ENCODE peak calls at places on chromosomes 16 and 17, in nine cellular contexts. C is astrocyte; N is mucosa of descending colon; J is right atrium auricular region; V is breast epithelium; I is heart left ventricle; R is Jurkat, Clone E6-1; B is upper lobe of right lung; G is BE2C. O is an unnamed sample.

GRCh38 chr16:11726008-11726407 is 16.6 kb downstream of the TXNDC11 start:
- DNase-seq in C (no peak), N (peak), B (peak), I (no peak), V (no peak), G (no peak), R (no peak), J (no peak), O (no peak)

GRCh38 chr17:65918450-65918849 is 273.5 kb downstream of the CEP112 start:
- DNase-seq in I (no peak), V (no peak), G (no peak), N (no peak), B (no peak), C (no peak), R (no peak), J (no peak), O (no peak)

GRCh38 chr16:89197633-89198416 is 2.5 kb downstream of the SLC22A31 start:
- DNase-seq in V (no peak), G (no peak), J (no peak), C (no peak), B (no peak), R (no peak), N (no peak), I (no peak), O (no peak)

GRCh38 chr16:4094138-4094773 is 22.0 kb downstream of the ADCY9 start:
- DNase-seq in B (no peak), R (no peak), V (no peak), C (no peak), I (no peak), J (no peak), N (no peak), G (no peak), O (no peak)

GRCh38 chr16:14151256-14152030 is 80.3 kb downstream of the MRTFB start:
- DNase-seq in C (no peak), V (no peak), R (no peak), B (no peak), I (peak), J (no peak), G (no peak), N (no peak), O (no peak)

GRCh38 chr17:19987897-19988296 is 10.3 kb upstream of the AKAP10 start:
- DNase-seq in J (peak), I (no peak), G (no peak), B (no peak), C (no peak), N (no peak), V (no peak), R (no peak), O (no peak)

GRCh38 chr16:7765079-7765550 is 432.5 kb downstream of the RBFOX1 start:
- DNase-seq in V (no peak), C (no peak), I (no peak), R (no peak), G (no peak), N (no peak), J (no peak), B (no peak), O (no peak)

GRCh38 chr17:74037320-74037719 is 166.2 kb upstream of the RPL38 start:
- DNase-seq in G (peak), V (no peak), N (peak), J (no peak), B (no peak), R (no peak), C (no peak), I (no peak), O (peak)

GRCh38 chr16:12295395-12295794 is 318.9 kb downstream of the SNX29 start:
- DNase-seq in I (no peak), V (no peak), R (no peak), B (no peak), J (no peak), G (no peak), C (peak), N (no peak), O (no peak)

GRCh38 chr17:35749560-35750412 is 3.3 kb downstream of the GAS2L2 start:
- DNase-seq in N (no peak), J (no peak), C (no peak), I (no peak), R (no peak), B (no peak), G (no peak), V (no peak), O (no peak)

GRCh38 chr17:13106171-13106570 is 88.3 kb upstream of the ELAC2 start:
- DNase-seq in J (no peak), I (no peak), C (no peak), B (no peak), N (no peak), R (no peak), V (no peak), G (no peak), O (no peak)

GRCh38 chr16:1938316-1938715 is 4.7 kb downstream of the MSRB1 start:
- DNase-seq in V (no peak), C (no peak), B (no peak), J (no peak), N (no peak), G (no peak), I (no peak), R (no peak), O (no peak)

GRCh38 chr16:84851192-84852127 is 31.7 kb downstream of the CRISPLD2 start:
- DNase-seq in V (peak), C (peak), R (no peak), N (no peak), J (no peak), B (no peak), I (no peak), G (no peak), O (no peak)

GRCh38 chr17:3687949-3688614 is 7.9 kb downstream of the P2RX5 start:
- DNase-seq in C (no peak), J (no peak), I (no peak), N (no peak), R (no peak), G (no peak), V (no peak), B (no peak), O (no peak)

GRCh38 chr17:13919818-13920217 is 149.5 kb upstream of the COX10 start:
- DNase-seq in I (no peak), G (no peak), N (no peak), B (no peak), J (no peak), C (no peak), R (no peak), V (no peak), O (no peak)

GRCh38 chr16:50266337-50267091 is at the start of gene ADCY7:
- DNase-seq in J (peak), B (peak), N (peak), C (peak), R (peak), G (peak), I (peak), V (no peak), O (peak)

GRCh38 chr17:78258323-78259229 is 27.1 kb downstream of the TMEM235 start:
- DNase-seq in G (peak), B (peak), J (no peak), R (peak), I (peak), C (peak), N (peak), V (no peak), O (no peak)

GRCh38 chr17:74165811-74166365 is 37.6 kb upstream of the RPL38 start:
- DNase-seq in G (no peak), C (no peak), I (no peak), N (no peak), R (no peak), V (no peak), J (no peak), B (peak), O (no peak)

GRCh38 chr16:68658258-68658973 is 13.3 kb downstream of the CDH3 start:
- DNase-seq in N (peak), G (no peak), R (no peak), C (peak), J (no peak), I (no peak), V (peak), B (peak), O (peak)

GRCh38 chr17:29710891-29711418 is 88.2 kb upstream of the CORO6 start:
- DNase-seq in I (no peak), N (no peak), R (no peak), C (peak), J (no peak), V (no peak), G (peak), B (no peak), O (no peak)

GRCh38 chr16:4700997-4701743 is 7.8 kb downstream of the NUDT16L1 start:
- DNase-seq in V (no peak), R (no peak), I (peak), C (no peak), G (no peak), B (no peak), J (no peak), N (peak), O (no peak)

GRCh38 chr17:11278186-11278983 is 37.4 kb downstream of the SHISA6 start:
- DNase-seq in R (no peak), I (no peak), B (no peak), G (no peak), N (no peak), C (no peak), J (no peak), V (no peak), O (no peak)

GRCh38 chr16:85420501-85421337 is 192.4 kb upstream of the GSE1 start:
- DNase-seq in B (peak), V (no peak), I (peak), J (no peak), C (no peak), R (peak), G (peak), N (peak), O (no peak)

GRCh38 chr17:40510328-40510648 is 8.9 kb upstream of the TNS4 start:
- DNase-seq in G (no peak), N (no peak), B (peak), V (peak), R (no peak), C (peak), J (no peak), I (no peak), O (peak)

GRCh38 chr17:47692895-47693666 is 880 bp upstream of the TBKBP1 start:
- DNase-seq in B (no peak), G (no peak), N (no peak), C (no peak), J (no peak), I (no peak), V (no peak), R (no peak), O (no peak)

GRCh38 chr17:47694818-47695663 is 1.1 kb downstream of the TBKBP1 start:
- DNase-seq in J (peak), C (peak), G (no peak), V (peak), R (no peak), I (peak), N (peak), B (peak), O (no peak)

GRCh38 chr17:47695664-47696376 is 1.9 kb downstream of the TBKBP1 start:
- DNase-seq in V (no peak), R (no peak), I (no peak), B (peak), N (no peak), J (no peak), C (no peak), G (no peak), O (no peak)

GRCh38 chr17:47693667-47694017 is 319 bp upstream of the TBKBP1 start:
- DNase-seq in G (peak), B (no peak), N (no peak), R (no peak), V (no peak), C (no peak), I (no peak), J (no peak), O (no peak)

DNA sequence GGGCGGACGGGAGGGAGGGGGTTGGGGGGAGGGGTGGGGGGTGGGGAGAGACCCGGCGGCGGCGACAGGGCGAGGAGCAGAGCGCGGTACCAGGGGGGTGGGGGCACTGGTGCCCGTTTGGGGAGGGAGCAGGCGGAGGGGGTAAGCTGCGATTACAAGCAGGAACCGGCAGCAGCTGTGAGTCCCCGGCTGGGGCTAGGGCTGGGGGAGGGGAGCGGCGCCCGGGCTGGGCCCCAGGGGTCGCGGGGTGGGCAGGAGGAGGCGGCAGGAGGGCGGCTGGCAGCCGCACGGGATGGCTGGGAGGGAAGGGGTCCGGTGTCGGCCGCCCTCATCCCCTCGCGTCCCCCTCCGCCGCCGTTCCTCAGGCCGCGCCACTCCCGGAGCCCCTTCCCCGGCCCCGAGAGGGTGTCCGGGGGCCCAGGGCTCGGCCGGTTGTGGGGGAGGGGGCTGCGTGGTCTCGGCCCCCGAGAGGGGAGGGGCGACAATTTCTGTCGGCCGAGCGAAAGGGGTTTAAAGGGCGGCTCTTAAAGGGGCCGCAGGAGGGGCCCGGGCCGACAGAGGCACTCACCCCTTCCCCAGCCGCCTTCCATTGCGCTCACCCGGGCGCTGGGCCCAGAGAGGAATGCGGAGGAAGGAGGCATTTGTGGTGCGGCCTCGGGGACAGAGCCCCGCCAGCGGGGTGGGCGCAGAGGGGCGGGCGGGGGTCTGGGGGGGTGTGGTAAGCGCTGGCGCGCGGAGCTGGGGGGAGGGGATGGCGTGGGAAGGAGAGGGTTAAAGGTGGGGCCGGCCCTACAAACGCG is at the start of gene TBKBP1:
- DNase-seq in B (peak), V (no peak), N (peak), I (peak), R (no peak), G (peak), J (no peak), C (peak), O (no peak)
- H3K4me3 ChIP-seq in B (peak), V (peak), N (peak), I (peak), R (peak), G (peak), J (peak), C (peak), O (peak)

GRCh38 chr17:45368661-45369060 is 51.8 kb upstream of the MAP3K14 start:
- DNase-seq in G (no peak), V (no peak), J (no peak), B (no peak), I (no peak), C (peak), N (no peak), R (no peak), O (no peak)

GRCh38 chr17:45364531-45365390 is 47.9 kb upstream of the MAP3K14 start:
- DNase-seq in N (no peak), V (no peak), J (no peak), C (no peak), G (peak), I (no peak), B (peak), R (no peak), O (no peak)

GRCh38 chr17:45367216-45367615 is 50.4 kb upstream of the MAP3K14 start:
- DNase-seq in C (no peak), N (no peak), V (no peak), R (no peak), J (no peak), G (no peak), I (no peak), B (peak), O (no peak)

GRCh38 chr17:45366049-45366448 is 49.2 kb upstream of the MAP3K14 start:
- DNase-seq in B (peak), C (no peak), N (no peak), G (no peak), J (no peak), V (no peak), R (no peak), I (no peak), O (no peak)

GRCh38 chr17:45366691-45367090 is 49.9 kb upstream of the MAP3K14 start:
- DNase-seq in B (peak), N (no peak), I (no peak), C (no peak), R (no peak), G (no peak), V (no peak), J (no peak), O (no peak)
- H3K4me3 ChIP-seq in B (no peak), N (no peak), I (no peak), C (no peak), R (no peak), G (no peak), V (no peak), J (no peak), O (no peak)

GRCh38 chr16:87534751-87535150 is 41.9 kb upstream of the ZCCHC14 start:
- DNase-seq in B (no peak), G (no peak), V (no peak), R (no peak), I (no peak), J (no peak), N (no peak), C (no peak), O (no peak)

GRCh38 chr16:87533061-87533460 is 40.2 kb upstream of the ZCCHC14 start:
- DNase-seq in J (no peak), C (no peak), R (no peak), N (no peak), V (no peak), G (no peak), B (no peak), I (no peak), O (no peak)

GRCh38 chr16:87528690-87529579 is 36.1 kb upstream of the ZCCHC14 start:
- DNase-seq in J (no peak), N (no peak), B (no peak), G (no peak), C (no peak), R (no peak), I (no peak), V (no peak), O (no peak)

GRCh38 chr16:87534030-87534653 is 41.3 kb upstream of the ZCCHC14 start:
- DNase-seq in C (no peak), V (no peak), G (no peak), R (no peak), N (no peak), I (no peak), J (no peak), B (no peak), O (no peak)

GRCh38 chr16:87531418-87531817 is 38.6 kb upstream of the ZCCHC14 start:
- DNase-seq in B (no peak), G (no peak), N (no peak), V (no peak), R (no peak), C (no peak), I (no peak), J (no peak), O (no peak)
- H3K4me3 ChIP-seq in B (no peak), G (no peak), N (no peak), V (no peak), R (no peak), C (no peak), I (no peak), J (no peak), O (no peak)

GRCh38 chr17:10114931-10115535 is 83.4 kb downstream of the GAS7 start:
- DNase-seq in R (peak), B (peak), C (peak), J (peak), N (peak), V (peak), G (no peak), I (peak), O (no peak)
- H3K4me3 ChIP-seq in R (peak), B (no peak), C (peak), J (peak), N (no peak), V (peak), G (no peak), I (peak), O (no peak)

DNA sequence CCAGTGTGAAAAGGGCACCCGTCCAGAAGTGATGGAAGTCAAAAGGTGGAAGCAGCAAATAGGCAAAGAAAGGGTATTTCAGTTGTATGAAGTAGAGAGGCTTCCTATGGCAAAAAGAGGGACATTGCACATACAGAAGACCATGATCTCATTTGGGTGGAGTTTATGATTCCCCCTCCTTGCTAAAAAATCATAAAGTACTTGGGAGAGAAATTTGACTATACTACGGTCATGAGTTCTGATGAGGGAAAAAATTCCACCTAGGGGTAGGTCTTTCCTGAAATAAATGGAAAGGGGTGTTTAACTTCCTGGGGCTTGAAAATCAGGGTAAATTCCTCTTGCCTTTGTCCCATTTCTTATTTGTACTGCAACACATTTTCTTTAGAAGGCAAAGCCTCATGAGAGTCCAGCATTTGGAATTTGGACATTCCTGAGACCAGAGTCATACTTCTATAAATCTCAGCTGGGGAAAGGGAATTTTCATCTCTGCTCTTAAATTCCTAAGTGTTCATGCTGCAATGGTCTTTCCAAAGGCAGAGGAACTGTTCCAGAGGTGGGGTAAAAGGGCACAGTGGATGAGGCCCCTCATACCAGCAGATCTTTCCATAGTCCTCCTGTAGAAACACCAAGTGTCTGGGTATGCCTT is 5.8 kb downstream of the LYRM1 start:
- DNase-seq in R (no peak), J (no peak), G (no peak), C (peak), V (no peak), N (no peak), B (no peak), I (no peak), O (no peak)
- H3K4me3 ChIP-seq in R (no peak), J (no peak), G (no peak), C (peak), V (no peak), N (no peak), B (no peak), I (no peak), O (no peak)

GRCh38 chr16:24736758-24737157 is 7.3 kb downstream of the TNRC6A start:
- DNase-seq in R (no peak), B (no peak), C (no peak), I (no peak), N (no peak), G (no peak), J (no peak), V (no peak), O (no peak)

GRCh38 chr16:24738895-24739294 is 9.4 kb downstream of the TNRC6A start:
- DNase-seq in G (no peak), R (no peak), J (no peak), C (no peak), I (no peak), V (no peak), B (no peak), N (no peak), O (no peak)

GRCh38 chr16:24734382-24734781 is 4.9 kb downstream of the TNRC6A start:
- DNase-seq in I (no peak), R (no peak), G (no peak), J (no peak), V (no peak), C (peak), N (no peak), B (no peak), O (no peak)

GRCh38 chr16:24737391-24737871 is 8.0 kb downstream of the TNRC6A start:
- DNase-seq in I (no peak), J (no peak), C (peak), V (no peak), N (no peak), B (no peak), G (no peak), R (no peak), O (no peak)

DNA sequence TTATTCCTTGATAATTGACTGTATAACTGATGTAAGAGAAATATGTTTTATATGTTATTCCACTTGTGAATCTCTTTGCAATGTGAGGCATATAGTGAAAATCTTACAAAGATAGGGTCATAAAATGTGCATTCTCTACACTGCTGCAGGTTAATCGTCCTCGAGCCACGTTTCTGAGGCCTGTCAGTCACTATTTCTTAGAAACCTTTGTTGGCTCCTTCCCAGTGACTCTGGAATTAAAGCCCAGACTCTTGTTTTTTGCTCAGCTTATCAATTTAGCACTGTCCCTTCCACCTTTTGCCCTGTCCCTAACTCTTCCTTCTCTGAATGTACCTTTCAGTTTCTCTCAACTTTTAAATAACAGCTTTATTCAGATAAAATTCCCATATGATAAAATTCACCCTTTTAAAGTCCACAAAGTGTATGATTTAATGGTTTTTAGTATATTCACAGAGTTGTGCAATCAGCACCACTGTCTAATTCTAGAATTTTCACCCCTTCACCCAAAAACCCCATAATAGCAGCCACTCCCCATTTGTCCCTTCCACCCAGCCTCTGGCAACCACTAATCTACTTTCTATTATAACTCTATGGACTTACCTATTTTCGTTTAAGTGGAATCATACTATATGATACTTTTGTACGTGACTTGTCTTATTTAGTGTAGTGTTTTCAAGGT is 8.6 kb downstream of the TNRC6A start:
- DNase-seq in V (no peak), J (no peak), G (no peak), N (no peak), B (no peak), I (no peak), R (no peak), C (no peak), O (no peak)
- H3K4me3 ChIP-seq in V (no peak), J (no peak), G (no peak), N (no peak), B (no peak), I (no peak), R (no peak), C (no peak), O (no peak)

O was measured in LNCaP clone FGC.